ENCODE peak calls at places on chromosomes 11 and 22, in nine cellular contexts. M, S, N, T, I, C, G, U and H are unnamed samples.

GRCh38 chr22:45321827-45322226 is 12.1 kb downstream of the FAM118A start:
- DNase-seq in M (no peak), S (no peak), N (no peak), T (no peak), I (no peak), C (no peak), G (no peak), U (no peak), H (no peak)

GRCh38 chr22:45502215-45503070 is at the start of gene FBLN1:
- DNase-seq in M (peak), S (peak), N (peak), T (peak), I (no peak), C (no peak), G (peak), U (no peak), H (peak)

GRCh38 chr22:27791494-27792241 is 9.9 kb downstream of the MN1 start:
- DNase-seq in M (no peak), S (no peak), N (no peak), T (no peak), I (no peak), C (no peak), G (no peak), U (no peak), H (no peak)

GRCh38 chr11:107859459-107860239 is 1.1 kb upstream of the SLC35F2 start:
- DNase-seq in M (peak), S (peak), N (peak), T (peak), I (no peak), C (peak), G (peak), U (peak), H (peak)

GRCh38 chr22:45603631-45604030 is 68.0 kb upstream of the ATXN10 start:
- DNase-seq in M (no peak), S (no peak), N (peak), T (no peak), I (no peak), C (no peak), G (no peak), U (no peak), H (no peak)

GRCh38 chr11:130403301-130403804 is 25.1 kb downstream of the ADAMTS8 start:
- DNase-seq in M (no peak), S (peak), N (peak), T (peak), I (no peak), C (no peak), G (peak), U (no peak), H (peak)

GRCh38 chr11:130527648-130528300 is 79.3 kb downstream of the ADAMTS15 start:
- DNase-seq in M (peak), S (peak), N (no peak), T (peak), I (no peak), C (peak), G (peak), U (no peak), H (peak)

GRCh38 chr11:107545101-107545514 is 20.4 kb downstream of the ALKBH8 start:
- DNase-seq in M (no peak), S (no peak), N (peak), T (no peak), I (no peak), C (no peak), G (peak), U (no peak), H (peak)

GRCh38 chr11:70104961-70105360 is 26.8 kb downstream of the ANO1 start:
- DNase-seq in M (no peak), S (no peak), N (no peak), T (peak), I (no peak), C (no peak), G (no peak), U (no peak), H (no peak)

GRCh38 chr11:86559311-86559945 is 113.0 kb downstream of the ME3 start:
- DNase-seq in M (no peak), S (no peak), N (peak), T (peak), I (no peak), C (peak), G (peak), U (no peak), H (peak)

GRCh38 chr11:69474736-69475135 is 6.7 kb upstream of the LINC01488 start:
- DNase-seq in M (no peak), S (no peak), N (no peak), T (no peak), I (no peak), C (no peak), G (no peak), U (no peak), H (no peak)

GRCh38 chr11:34395916-34396555 is 38.2 kb upstream of the ABTB2 start:
- DNase-seq in M (no peak), S (no peak), N (peak), T (no peak), I (no peak), C (no peak), G (peak), U (no peak), H (peak)

GRCh38 chr11:61294717-61295595 is at the start of gene VWCE:
- DNase-seq in M (peak), S (peak), N (peak), T (peak), I (no peak), C (peak), G (peak), U (peak), H (peak)

GRCh38 chr11:109726061-109726460 is 304.1 kb downstream of the C11orf87 start:
- DNase-seq in M (no peak), S (no peak), N (no peak), T (no peak), I (no peak), C (no peak), G (no peak), U (no peak), H (no peak)

GRCh38 chr11:125036933-125037332 is 26.2 kb upstream of the SLC37A2 start:
- DNase-seq in M (no peak), S (peak), N (peak), T (no peak), I (no peak), C (no peak), G (peak), U (no peak), H (peak)

GRCh38 chr11:12052676-12053605 is 44.5 kb upstream of the DKK3 start:
- DNase-seq in M (no peak), S (no peak), N (no peak), T (no peak), I (no peak), C (no peak), G (no peak), U (peak), H (no peak)

GRCh38 chr11:3160252-3161031 is 4.7 kb downstream of the OSBPL5 start:
- DNase-seq in M (peak), S (peak), N (peak), T (peak), I (peak), C (peak), G (peak), U (peak), H (peak)

GRCh38 chr22:45638197-45638596 is 33.4 kb upstream of the ATXN10 start:
- DNase-seq in M (no peak), S (no peak), N (no peak), T (no peak), I (no peak), C (no peak), G (no peak), U (no peak), H (no peak)

GRCh38 chr11:8096575-8096974 is 15.6 kb downstream of the TUB start:
- DNase-seq in M (no peak), S (no peak), N (peak), T (no peak), I (no peak), C (no peak), G (no peak), U (no peak), H (no peak)

GRCh38 chr11:13850256-13851010 is 112.1 kb upstream of the SPON1 start:
- DNase-seq in M (no peak), S (no peak), N (no peak), T (no peak), I (no peak), C (no peak), G (no peak), U (no peak), H (no peak)

GRCh38 chr11:65781152-65781961 is 581 bp upstream of the AP5B1 start:
- DNase-seq in M (peak), S (peak), N (peak), T (peak), I (peak), C (no peak), G (peak), U (peak), H (no peak)

GRCh38 chr22:39960791-39961746 is 872 bp downstream of the TMA7B start:
- DNase-seq in M (no peak), S (no peak), N (peak), T (no peak), I (no peak), C (no peak), G (peak), U (no peak), H (peak)

GRCh38 chr11:7677071-7677470 is 3.8 kb upstream of the CYB5R2 start:
- DNase-seq in M (no peak), S (no peak), N (peak), T (no peak), I (no peak), C (no peak), G (peak), U (no peak), H (peak)

GRCh38 chr11:125968363-125968762 is 22.5 kb downstream of the VSIG10L2 start:
- DNase-seq in M (no peak), S (no peak), N (no peak), T (no peak), I (no peak), C (no peak), G (no peak), U (no peak), H (no peak)

GRCh38 chr11:62539238-62539925 is 7.2 kb downstream of the AHNAK start:
- DNase-seq in M (no peak), S (peak), N (peak), T (peak), I (no peak), C (peak), G (peak), U (peak), H (peak)